ENCODE peak calls at places on chromosome 15, in seven cellular contexts. B is Daoy; I is NCI-H1105; S is stimulated activated CD4-positive, alpha-beta T cell treated with anti-CD3 and anti-CD28 coated beads, Interleukin-1b, Interleukin-23, amount 100 ng/mL, for 1 hour; K is activated CD4-positive, alpha-beta T cell treated with anti-CD3 and anti-CD28 coated beads for 24 hours; N is HFF-Myc; H is activated naive CD4-positive, alpha-beta T cell. F is an unnamed sample.

GRCh38 chr15:96869122-96869521 is 538.6 kb downstream of the NR2F2 start:
- DNase-seq in B (peak; percentile 58), I (no peak), S (no peak), K (no peak), N (no peak), H (no peak), F (no peak)

GRCh38 chr15:89104172-89104564 is 15.9 kb downstream of the ABHD2 start:
- DNase-seq in B (no peak), I (no peak), S (no peak), K (no peak), N (no peak), H (no peak), F (no peak)

GRCh38 chr15:48456126-48456525 is 124.9 kb downstream of the DUT start:
- DNase-seq in B (no peak), I (no peak), S (no peak), K (no peak), N (no peak), H (no peak), F (no peak)

GRCh38 chr15:88383354-88383753 is 83.8 kb downstream of the MRPL46 start:
- DNase-seq in B (no peak), I (no peak), S (no peak), K (no peak), N (no peak), H (no peak), F (no peak)

GRCh38 chr15:56371495-56372147 is 6.4 kb downstream of the TEX9 start:
- DNase-seq in B (no peak), I (no peak), S (no peak), K (no peak), N (no peak), H (no peak), F (no peak)

GRCh38 chr15:42078903-42079302 is 15.5 kb downstream of the PLA2G4D start:
- DNase-seq in B (no peak), I (no peak), S (no peak), K (no peak), N (no peak), H (no peak), F (no peak)

GRCh38 chr15:69939513-69940440 is 157.9 kb downstream of the TLE3 start:
- DNase-seq in B (no peak), I (no peak), S (no peak), K (no peak), N (no peak), H (no peak), F (peak; percentile 35)

GRCh38 chr15:98807262-98807661 is 158.9 kb downstream of the IGF1R start:
- DNase-seq in B (no peak), I (no peak), S (no peak), K (no peak), N (peak; percentile 45), H (no peak), F (no peak)

GRCh38 chr15:31173790-31174450 is 72.4 kb upstream of the TRPM1 start:
- DNase-seq in B (no peak), I (no peak), S (no peak), K (no peak), N (no peak), H (no peak), F (no peak)

GRCh38 chr15:100760357-100760903 is 119.2 kb upstream of the ALDH1A3 start:
- DNase-seq in B (no peak), I (no peak), S (no peak), K (no peak), N (no peak), H (no peak), F (no peak)

GRCh38 chr15:101044625-101045235 is 125.6 kb downstream of the LRRK1 start:
- DNase-seq in B (no peak), I (no peak), S (no peak), K (no peak), N (no peak), H (no peak), F (no peak)

GRCh38 chr15:27970661-27971392 is 128.3 kb downstream of the OCA2 start:
- DNase-seq in B (no peak), I (no peak), S (no peak), K (no peak), N (no peak), H (no peak), F (no peak)

GRCh38 chr15:67531379-67532059 is 10.6 kb downstream of the C15orf61 start:
- DNase-seq in B (no peak), I (no peak), S (no peak), K (no peak), N (no peak), H (no peak), F (no peak)

GRCh38 chr15:101168463-101168824 is 83.4 kb downstream of the CHSY1 start:
- DNase-seq in B (no peak), I (no peak), S (no peak), K (no peak), N (no peak), H (no peak), F (no peak)

GRCh38 chr15:70437882-70438331 is 325.5 kb downstream of the UACA start:
- DNase-seq in B (no peak), I (no peak), S (no peak), K (no peak), N (no peak), H (no peak), F (no peak)

F was measured in iPS DF 6.9.